ENCODE peak calls at places on chromosomes 2 and 18, in four cellular contexts. E, F, W and M are unnamed samples.

GRCh38 chr2:11872247-11872947 is 126.0 kb downstream of the LPIN1 start:
- DNase-seq in F (no peak), W (no peak), E (no peak), M (no peak)

GRCh38 chr2:163133602-163134001 is 295.0 kb upstream of the KCNH7 start:
- DNase-seq in F (no peak), W (no peak), E (no peak), M (no peak)

GRCh38 chr18:79544386-79544963 is 135.1 kb upstream of the CTDP1 start:
- DNase-seq in E (no peak), F (no peak), W (no peak), M (no peak)

GRCh38 chr2:182302174-182302573 is 124.7 kb downstream of the PDE1A start:
- DNase-seq in F (no peak), E (no peak), W (no peak), M (no peak)

GRCh38 chr2:101473581-101473910 is 1.4 kb downstream of the RFX8 start:
- DNase-seq in W (no peak), E (no peak), F (no peak), M (no peak)

GRCh38 chr18:56327171-56327885 is 311.1 kb downstream of the TXNL1 start:
- DNase-seq in F (no peak), E (no peak), W (no peak), M (no peak)

GRCh38 chr2:28071221-28071620 is 180.7 kb downstream of the BABAM2 start:
- DNase-seq in F (no peak), E (no peak), W (no peak), M (no peak)

GRCh38 chr2:150320623-150321022 is 166.8 kb downstream of the RND3 start:
- DNase-seq in E (no peak), F (no peak), W (no peak), M (no peak)

GRCh38 chr2:150441226-150441625 is 46.2 kb downstream of the RND3 start:
- DNase-seq in E (no peak), F (no peak), W (no peak), M (no peak)

GRCh38 chr2:127097841-127098651 is 8.9 kb downstream of the BIN1 start:
- DNase-seq in W (peak), E (no peak), F (no peak), M (no peak)

GRCh38 chr2:236536727-236537398 is 32.8 kb upstream of the ACKR3 start:
- DNase-seq in E (no peak), W (no peak), F (no peak), M (no peak)

GRCh38 chr2:113922784-113923183 is 32.9 kb downstream of the ACTR3 start:
- DNase-seq in W (no peak), F (no peak), E (no peak), M (no peak)

GRCh38 chr2:75959724-75960123 is 249.0 kb upstream of the GCFC2 start:
- DNase-seq in E (no peak), F (no peak), W (no peak), M (no peak)

GRCh38 chr2:176817061-176817565 is 395.5 kb upstream of the HNRNPA3 start:
- DNase-seq in E (no peak), W (peak), F (no peak), M (no peak)

GRCh38 chr18:8623549-8624106 is 14.4 kb downstream of the RAB12 start:
- DNase-seq in E (no peak), F (no peak), W (no peak), M (no peak)

GRCh38 chr2:239178484-239178883 is 222.3 kb downstream of the HDAC4 start:
- DNase-seq in W (no peak), E (no peak), F (no peak), M (no peak)

GRCh38 chr2:200077210-200077650 is 121.8 kb downstream of the MAIP1 start:
- DNase-seq in F (peak), E (no peak), W (no peak), M (no peak)

GRCh38 chr18:12455511-12455910 is 47.8 kb downstream of the PRELID3A start:
- DNase-seq in W (no peak), E (no peak), F (no peak), M (no peak)

GRCh38 chr2:54599914-54600313 is 123.5 kb upstream of the EML6 start:
- DNase-seq in W (no peak), E (peak), F (no peak), M (no peak)

GRCh38 chr2:195330513-195330956 is 326.5 kb upstream of the SLC39A10 start:
- DNase-seq in F (no peak), W (no peak), E (peak), M (no peak)

GRCh38 chr2:215937190-215937589 is 76.2 kb downstream of the MREG start:
- DNase-seq in F (no peak), E (no peak), W (no peak), M (no peak)
- TF ChIP-seq ELF1 in F (no peak), E (no peak), W (no peak), M (no peak)

GRCh38 chr18:25457636-25458035 is 105.7 kb upstream of the ZNF521 start:
- DNase-seq in E (no peak), F (no peak), W (no peak), M (no peak)
- TF ChIP-seq ELF1 in E (no peak), F (no peak), W (no peak), M (no peak)

DNA sequence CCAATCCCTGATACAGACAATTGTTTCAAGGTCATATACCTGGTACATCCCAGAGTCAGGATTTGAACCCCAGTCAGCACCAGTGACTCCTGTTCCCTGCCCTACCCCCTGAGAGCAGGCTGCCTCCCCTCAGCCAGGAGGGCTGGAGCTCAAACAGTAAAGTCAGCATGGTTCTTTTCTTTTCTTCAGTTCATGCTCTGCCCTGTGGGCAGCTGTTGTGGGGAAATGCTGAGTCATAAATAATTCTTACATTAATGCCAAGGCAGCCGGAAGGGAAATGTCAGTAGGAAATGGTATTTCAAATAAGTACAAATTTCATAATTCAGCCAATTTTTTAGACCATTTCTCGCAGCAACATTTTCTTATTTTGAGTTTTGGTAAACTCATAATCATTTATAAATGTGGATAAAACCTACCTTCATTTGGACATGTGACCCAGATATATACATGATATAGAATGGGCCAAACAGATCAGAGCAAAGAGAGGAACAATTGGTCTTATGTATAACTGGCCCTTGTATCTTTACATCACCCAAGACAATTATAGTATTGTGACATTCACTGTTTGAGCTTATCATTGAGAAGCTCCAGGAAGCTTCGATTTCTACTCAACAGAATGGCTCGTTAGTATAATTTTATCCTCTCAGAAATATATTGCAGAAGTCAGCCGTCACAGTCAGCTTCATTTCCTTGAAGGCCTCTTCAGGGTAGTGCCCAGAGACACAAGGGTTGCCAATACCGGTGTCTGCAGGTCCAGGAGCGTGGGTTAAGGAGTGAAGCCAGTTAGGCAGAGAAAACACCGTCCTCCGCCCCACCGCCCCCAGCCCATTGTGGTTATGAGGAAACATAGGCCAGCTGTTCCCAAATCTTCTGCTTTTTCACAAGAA is 28.0 kb upstream of the SCYGR1 start:
- DNase-seq in E (no peak), F (no peak), W (no peak), M (no peak)
- TF ChIP-seq ELF1 in E (no peak), F (no peak), W (peak), M (no peak)

GRCh38 chr2:95158891-95159619 is 593 bp downstream of the ZNF514 start:
- DNase-seq in F (peak), E (peak), W (peak), M (no peak)

GRCh38 chr2:95159690-95160449 is at the start of gene ZNF514:
- DNase-seq in W (peak), F (peak), E (peak), M (no peak)

DNA sequence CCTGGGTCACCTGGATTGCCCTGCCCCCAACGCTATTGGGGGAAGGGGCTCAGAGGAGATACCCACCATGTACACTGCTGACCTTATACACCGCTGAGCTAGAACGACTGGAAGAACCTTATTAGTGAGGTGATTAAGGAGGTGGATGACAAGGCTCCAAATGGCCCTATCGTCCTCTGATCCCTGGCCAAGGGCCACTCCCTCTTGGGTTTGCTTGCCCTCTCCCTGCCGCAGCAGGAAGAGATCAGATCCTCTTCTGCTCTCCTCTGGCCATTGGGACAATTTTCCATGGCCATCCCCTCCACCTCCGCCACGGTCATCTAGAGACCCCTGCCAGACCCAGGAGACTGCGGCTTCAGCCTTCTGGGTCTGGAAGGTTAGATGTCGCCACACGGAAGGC is 1.2 kb downstream of the ZNF514 start:
- DNase-seq in F (no peak), E (peak), W (no peak), M (no peak)
- TF ChIP-seq ELF1 in F (no peak), E (no peak), W (no peak), M (no peak)

DNA sequence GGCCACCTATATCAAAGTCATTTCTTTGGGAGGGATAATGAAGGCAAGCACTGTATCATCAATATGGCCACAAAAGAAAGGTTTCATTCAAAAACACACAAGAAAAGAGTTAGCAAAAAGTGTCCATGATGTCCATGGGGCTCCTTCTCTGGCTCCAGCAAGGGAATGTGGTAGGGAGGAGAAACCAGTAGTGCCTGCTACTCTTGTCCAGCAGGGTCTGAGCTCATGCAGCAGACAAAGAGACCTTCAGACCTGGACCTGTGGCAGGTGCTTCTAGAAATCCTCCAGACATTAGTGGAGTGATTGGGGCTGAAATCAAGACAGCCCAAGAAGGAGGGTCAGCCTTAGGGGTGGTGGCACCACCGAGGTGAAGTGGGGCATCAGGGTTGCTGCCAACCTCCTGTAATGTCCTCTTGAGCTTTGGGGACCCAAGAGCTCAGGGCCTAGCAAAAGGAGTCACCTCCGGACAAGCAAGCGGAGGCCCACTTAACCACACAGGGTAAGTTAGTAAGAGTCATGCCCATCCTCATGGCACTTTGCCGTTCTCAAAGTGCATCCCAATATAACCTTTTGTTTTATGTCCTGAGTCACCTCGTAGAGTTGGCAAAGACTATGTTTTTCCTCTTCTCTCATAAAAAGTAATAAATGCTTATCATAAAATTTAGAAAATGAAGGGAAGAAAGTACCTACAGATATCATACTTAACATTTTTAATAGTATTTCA is 112.6 kb upstream of the YPEL5 start:
- DNase-seq in W (no peak), F (no peak), E (no peak), M (no peak)
- TF ChIP-seq ELF1 in W (no peak), F (no peak), E (no peak), M (no peak)

GRCh38 chr2:216742411-216742810 is 47.1 kb upstream of the IGFBP5 start:
- DNase-seq in W (no peak), E (no peak), F (no peak), M (no peak)
- TF ChIP-seq ELF1 in W (no peak), E (no peak), F (no peak), M (no peak)

GRCh38 chr2:21515903-21516302 is 392.1 kb downstream of the TDRD15 start:
- DNase-seq in E (no peak), F (no peak), W (no peak), M (no peak)
- TF ChIP-seq ELF1 in E (no peak), F (no peak), W (no peak), M (no peak)

GRCh38 chr2:175205523-175205922 is 24.0 kb upstream of the ATP5MC3 start:
- DNase-seq in W (no peak), E (no peak), F (no peak), M (no peak)
- TF ChIP-seq ELF1 in W (no peak), E (no peak), F (no peak), M (no peak)

DNA sequence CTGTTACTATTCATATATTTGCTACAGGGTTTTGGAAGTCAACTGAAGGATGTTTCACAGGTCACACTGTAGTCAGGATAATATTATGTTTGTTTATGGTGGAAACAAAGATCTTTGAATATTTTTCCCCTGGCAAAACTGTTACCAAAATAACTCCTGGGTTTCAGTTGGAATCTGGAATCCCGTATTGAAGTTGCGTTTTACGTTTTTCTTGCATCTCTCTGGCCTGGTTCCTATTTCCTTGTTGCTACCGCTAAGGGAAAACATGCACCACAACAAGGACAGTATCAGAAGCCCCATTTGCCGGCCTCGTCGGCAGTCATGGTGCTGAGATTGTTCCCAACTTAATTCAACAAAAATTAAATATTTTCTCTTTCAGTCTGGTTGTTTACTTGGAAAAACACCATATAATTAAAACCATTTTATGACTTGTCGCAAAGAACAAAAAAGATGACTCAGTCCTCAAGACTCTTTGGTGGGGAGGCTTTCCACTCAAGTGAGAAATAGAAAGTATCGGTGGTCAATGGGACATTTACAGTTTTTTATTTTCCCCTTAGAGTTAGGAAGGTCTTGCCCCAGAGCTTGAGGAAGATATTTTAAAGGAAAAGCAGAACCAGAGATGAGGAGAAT is 42.3 kb downstream of the EN1 start:
- DNase-seq in F (no peak), W (no peak), E (no peak), M (no peak)
- TF ChIP-seq ELF1 in F (no peak), W (no peak), E (no peak), M (no peak)

DNA sequence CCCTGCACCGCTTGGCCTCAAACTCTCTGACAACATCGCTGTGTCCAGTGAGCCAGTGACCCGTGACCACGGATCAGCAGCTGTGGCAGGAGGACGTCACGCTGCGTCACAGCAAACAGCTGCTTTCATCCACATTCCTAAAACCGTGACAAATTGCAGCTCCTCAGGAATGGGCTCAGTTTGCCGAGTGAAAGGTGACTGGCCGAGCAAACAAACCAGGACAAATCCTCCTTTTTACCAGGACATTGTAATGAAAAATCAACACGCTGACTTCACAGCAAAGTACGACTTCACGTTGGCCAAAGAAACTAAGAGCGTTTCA is 57.6 kb downstream of the PXDN start:
- DNase-seq in E (no peak), W (no peak), F (no peak), M (no peak)
- TF ChIP-seq ELF1 in E (no peak), W (no peak), F (no peak), M (no peak)